ENCODE peak calls at places on chromosomes 7 and 10, in eight cellular contexts. I, D, P, K, A, S, R and Q are unnamed samples.

GRCh38 chr7:91628742-91629141 is 251.8 kb downstream of the MTERF1 start:
- DNase-seq in I (no peak), D (no peak), P (no peak), K (peak), A (no peak), S (no peak), R (no peak), Q (no peak)

GRCh38 chr10:95217476-95217875 is 23.4 kb downstream of the ACSM6 start:
- DNase-seq in I (no peak), D (no peak), P (no peak), K (no peak), A (no peak), S (no peak), R (no peak), Q (no peak)

GRCh38 chr10:29450405-29450804 is 161.5 kb downstream of the LYZL1 start:
- DNase-seq in I (no peak), D (no peak), P (no peak), K (no peak), A (no peak), S (no peak), R (no peak), Q (no peak)

GRCh38 chr7:25586513-25586912 is 358.2 kb upstream of the NPVF start:
- DNase-seq in I (no peak), D (no peak), P (no peak), K (no peak), A (no peak), S (no peak), R (no peak), Q (no peak)

GRCh38 chr10:5453749-5454489 is 41.6 kb downstream of the NET1 start:
- DNase-seq in I (no peak), D (no peak), P (no peak), K (no peak), A (no peak), S (no peak), R (no peak), Q (no peak)

GRCh38 chr10:129741280-129741977 is 222.6 kb downstream of the EBF3 start:
- DNase-seq in I (no peak), D (no peak), P (no peak), K (no peak), A (no peak), S (peak), R (no peak), Q (no peak)

GRCh38 chr10:106559442-106559841 is 605.1 kb downstream of the SORCS1 start:
- DNase-seq in I (no peak), D (no peak), P (no peak), K (no peak), A (no peak), S (no peak), R (no peak), Q (no peak)

GRCh38 chr7:14288701-14289100 is 299.2 kb upstream of the ETV1 start:
- DNase-seq in I (no peak), D (no peak), P (no peak), K (no peak), A (no peak), S (no peak), R (no peak), Q (no peak)

GRCh38 chr10:130174343-130174742 is 38.2 kb downstream of the GLRX3 start:
- DNase-seq in I (no peak), D (no peak), P (no peak), K (no peak), A (no peak), S (no peak), R (no peak), Q (no peak)

GRCh38 chr10:38118072-38118807 is 24.1 kb downstream of the ZNF37A start:
- DNase-seq in I (no peak), D (no peak), P (no peak), K (peak), A (no peak), S (no peak), R (no peak), Q (no peak)

GRCh38 chr7:157666530-157667040 is 329.8 kb downstream of the DNAJB6 start:
- DNase-seq in I (no peak), D (no peak), P (no peak), K (no peak), A (no peak), S (no peak), R (no peak), Q (no peak)

GRCh38 chr7:121515181-121515580 is 119.1 kb upstream of the FAM3C start:
- DNase-seq in I (no peak), D (no peak), P (no peak), K (no peak), A (no peak), S (no peak), R (no peak), Q (no peak)

GRCh38 chr10:33280217-33280616 is 54.2 kb downstream of the NRP1 start:
- DNase-seq in I (no peak), D (no peak), P (no peak), K (no peak), A (no peak), S (no peak), R (no peak), Q (no peak)

GRCh38 chr10:58152698-58153263 is 114.9 kb downstream of the IPMK start:
- DNase-seq in I (no peak), D (no peak), P (peak), K (peak), A (no peak), S (no peak), R (peak), Q (no peak)

GRCh38 chr7:78768859-78769258 is 684.6 kb downstream of the MAGI2 start:
- DNase-seq in I (no peak), D (no peak), P (no peak), K (no peak), A (no peak), S (no peak), R (no peak), Q (no peak)

GRCh38 chr7:29281782-29282541 is 87.4 kb downstream of the CHN2 start:
- DNase-seq in I (peak), D (no peak), P (no peak), K (no peak), A (no peak), S (no peak), R (no peak), Q (no peak)

GRCh38 chr7:98149293-98149692 is 42.6 kb downstream of the LMTK2 start:
- DNase-seq in I (no peak), D (no peak), P (peak), K (no peak), A (no peak), S (no peak), R (no peak), Q (no peak)

GRCh38 chr10:49037187-49037586 is 78.1 kb downstream of the VSTM4 start:
- DNase-seq in I (no peak), D (no peak), P (no peak), K (no peak), A (no peak), S (no peak), R (no peak), Q (no peak)

GRCh38 chr10:13724484-13724883 is 137.7 kb downstream of the PRPF18 start:
- DNase-seq in I (no peak), D (no peak), P (no peak), K (no peak), A (no peak), S (no peak), R (peak), Q (no peak)

GRCh38 chr7:37765872-37766525 is 82.4 kb upstream of the NME8 start:
- DNase-seq in I (no peak), D (peak), P (no peak), K (no peak), A (no peak), S (no peak), R (no peak), Q (no peak)

GRCh38 chr7:85454904-85455303 is 268.0 kb upstream of the SEMA3D start:
- DNase-seq in I (no peak), D (no peak), P (no peak), K (no peak), A (no peak), S (no peak), R (no peak), Q (no peak)

GRCh38 chr7:134553976-134554375 is 5.1 kb downstream of the AKR1B15 start:
- DNase-seq in I (no peak), D (no peak), P (no peak), K (no peak), A (no peak), S (no peak), R (no peak), Q (no peak)

GRCh38 chr7:25770670-25771069 is 381.3 kb upstream of the NFE2L3 start:
- DNase-seq in I (no peak), D (no peak), P (no peak), K (no peak), A (no peak), S (no peak), R (no peak), Q (no peak)

GRCh38 chr10:84204122-84204521 is 9.8 kb downstream of the CDHR1 start:
- DNase-seq in I (no peak), D (peak), P (no peak), K (no peak), A (no peak), S (no peak), R (no peak), Q (peak)

GRCh38 chr10:1645896-1646295 is 91.4 kb downstream of the ADARB2 start:
- DNase-seq in I (no peak), D (no peak), P (no peak), K (no peak), A (no peak), S (no peak), R (no peak), Q (no peak)

GRCh38 chr7:98921608-98922372 is 43.5 kb downstream of the TRRAP start:
- DNase-seq in I (no peak), D (no peak), P (no peak), K (no peak), A (no peak), S (no peak), R (no peak), Q (no peak)

GRCh38 chr7:17939111-17939669 is 1.1 kb downstream of the SNX13 start:
- DNase-seq in I (no peak), D (no peak), P (no peak), K (peak), A (peak), S (no peak), R (no peak), Q (no peak)

GRCh38 chr10:63605568-63605967 is 84.4 kb downstream of the REEP3 start:
- DNase-seq in I (no peak), D (no peak), P (no peak), K (no peak), A (no peak), S (no peak), R (no peak), Q (no peak)

GRCh38 chr7:130921391-130922180 is 187.6 kb upstream of the KLF14 start:
- DNase-seq in I (peak), D (no peak), P (peak), K (peak), A (no peak), S (no peak), R (peak), Q (no peak)
- TF ChIP-seq POLR2A in I (no peak), D (no peak), P (peak), K (peak), A (no peak), S (no peak), R (no peak), Q (no peak)

DNA sequence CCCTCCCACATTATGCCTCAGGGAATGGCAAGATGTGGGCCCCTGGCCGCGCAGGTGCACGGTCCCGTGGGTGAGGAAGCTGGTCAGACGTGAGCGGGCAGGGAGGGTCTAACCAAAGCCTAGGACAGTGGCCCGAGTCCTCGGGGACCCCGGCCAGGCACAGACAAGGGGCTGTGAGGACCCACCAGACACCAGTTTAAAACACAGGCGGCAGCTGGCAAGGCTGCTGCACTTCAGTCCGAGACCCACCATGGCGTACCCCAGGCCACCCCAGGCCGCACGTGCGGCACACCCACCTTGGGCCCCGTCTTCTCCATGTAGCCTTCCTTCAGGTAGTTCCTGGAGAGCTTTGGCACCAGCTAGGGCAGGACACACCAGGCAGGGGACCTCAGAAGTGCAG is 23.5 kb downstream of the GET4 start:
- DNase-seq in I (no peak), D (no peak), P (no peak), K (no peak), A (no peak), S (no peak), R (no peak), Q (no peak)
- TF ChIP-seq POLR2A in I (no peak), D (no peak), P (no peak), K (no peak), A (no peak), S (no peak), R (no peak), Q (no peak)

DNA sequence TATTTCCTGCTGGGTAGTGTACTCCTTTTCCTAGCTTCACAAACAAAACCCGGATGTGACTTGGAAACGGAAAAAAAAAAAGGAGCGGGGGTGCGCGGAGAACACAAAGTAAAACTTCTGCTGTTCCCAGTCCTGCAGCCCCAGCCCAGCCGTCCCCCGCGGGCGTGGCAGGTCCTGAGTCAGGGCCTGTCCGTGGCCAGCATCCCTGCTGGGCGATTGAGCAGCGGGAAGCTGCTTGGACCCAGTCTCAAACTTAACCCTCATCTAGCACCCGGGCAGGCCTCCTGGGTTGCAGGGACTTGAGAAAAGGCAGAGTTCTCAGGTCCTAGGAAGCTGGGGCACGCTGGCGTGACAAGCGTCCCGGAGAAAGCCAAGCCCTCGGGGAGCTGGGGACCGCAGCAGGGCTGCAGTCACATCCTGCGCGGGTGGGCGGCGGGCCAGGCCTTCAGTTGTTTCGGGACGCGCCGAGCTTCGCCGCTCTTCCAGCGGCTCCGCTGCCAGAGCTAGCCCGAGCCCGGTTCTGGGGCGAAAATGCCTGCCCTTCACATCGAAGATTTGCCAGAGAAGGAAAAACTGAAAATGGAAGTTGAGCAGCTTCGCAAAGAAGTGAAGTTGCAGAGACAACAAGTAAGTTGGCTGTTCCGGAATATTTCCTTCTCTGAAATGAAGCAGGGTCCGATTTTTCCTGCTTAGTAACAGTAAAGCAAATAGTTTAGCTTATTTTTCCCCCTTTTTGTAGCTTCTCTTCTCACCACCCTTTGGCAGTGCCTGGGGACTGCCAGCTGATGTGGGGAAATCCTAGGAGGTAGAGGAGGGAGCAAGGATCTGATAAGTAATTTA is at the start of gene GNG11:
- DNase-seq in I (peak), D (peak), P (peak), K (peak), A (peak), S (peak), R (peak), Q (peak)
- TF ChIP-seq POLR2A in I (peak), D (no peak), P (no peak), K (peak), A (peak), S (no peak), R (no peak), Q (peak)

GRCh38 chr10:132405463-132405991 is 8.5 kb downstream of the PWWP2B start:
- DNase-seq in I (no peak), D (no peak), P (no peak), K (no peak), A (no peak), S (no peak), R (no peak), Q (no peak)
- TF ChIP-seq POLR2A in I (no peak), D (no peak), P (no peak), K (no peak), A (no peak), S (no peak), R (no peak), Q (no peak)

GRCh38 chr7:48088559-48089414 is at the start of gene UPP1:
- DNase-seq in I (peak), D (peak), P (peak), K (peak), A (peak), S (peak), R (peak), Q (peak)

GRCh38 chr7:48085433-48085791 is 3.7 kb upstream of the UPP1 start:
- DNase-seq in I (no peak), D (no peak), P (no peak), K (no peak), A (no peak), S (no peak), R (no peak), Q (no peak)

GRCh38 chr7:48085942-48086341 is 3.1 kb upstream of the UPP1 start:
- DNase-seq in I (no peak), D (no peak), P (no peak), K (no peak), A (no peak), S (no peak), R (no peak), Q (no peak)

GRCh38 chr7:48089415-48089975 is 430 bp downstream of the UPP1 start:
- DNase-seq in I (no peak), D (peak), P (peak), K (no peak), A (no peak), S (peak), R (peak), Q (peak)

DNA sequence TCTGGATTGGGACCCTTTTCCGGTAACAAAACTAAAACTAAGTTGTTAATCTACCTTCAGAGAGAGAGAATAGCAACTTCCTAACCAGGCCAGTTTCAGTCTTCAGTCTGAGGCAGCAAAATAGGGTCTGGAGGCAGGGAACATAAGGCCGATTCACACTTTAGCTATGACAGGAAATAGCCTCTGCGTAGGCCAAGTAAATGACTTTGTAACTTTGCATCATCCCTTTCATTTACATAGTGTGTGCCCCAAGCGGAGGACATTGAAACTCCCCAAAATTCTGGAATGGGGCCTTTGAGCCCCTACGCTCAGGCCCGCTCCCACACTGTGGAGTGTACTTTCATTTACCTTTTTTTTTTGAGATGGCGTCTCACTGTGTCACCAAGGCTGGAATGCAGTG is 1.7 kb upstream of the UPP1 start:
- DNase-seq in I (no peak), D (no peak), P (no peak), K (peak), A (no peak), S (no peak), R (no peak), Q (no peak)
- TF ChIP-seq POLR2A in I (no peak), D (no peak), P (no peak), K (no peak), A (no peak), S (no peak), R (no peak), Q (no peak)

GRCh38 chr7:41581041-41581440 is 121.8 kb downstream of the INHBA start:
- DNase-seq in I (no peak), D (no peak), P (no peak), K (peak), A (no peak), S (no peak), R (no peak), Q (no peak)

GRCh38 chr7:41579961-41580935 is 122.6 kb downstream of the INHBA start:
- DNase-seq in I (no peak), D (no peak), P (no peak), K (peak), A (no peak), S (no peak), R (no peak), Q (peak)

GRCh38 chr7:41584746-41585145 is 118.1 kb downstream of the INHBA start:
- DNase-seq in I (no peak), D (no peak), P (no peak), K (no peak), A (no peak), S (no peak), R (no peak), Q (no peak)

GRCh38 chr7:41578700-41579099 is 124.2 kb downstream of the INHBA start:
- DNase-seq in I (no peak), D (no peak), P (no peak), K (no peak), A (no peak), S (no peak), R (no peak), Q (no peak)

DNA sequence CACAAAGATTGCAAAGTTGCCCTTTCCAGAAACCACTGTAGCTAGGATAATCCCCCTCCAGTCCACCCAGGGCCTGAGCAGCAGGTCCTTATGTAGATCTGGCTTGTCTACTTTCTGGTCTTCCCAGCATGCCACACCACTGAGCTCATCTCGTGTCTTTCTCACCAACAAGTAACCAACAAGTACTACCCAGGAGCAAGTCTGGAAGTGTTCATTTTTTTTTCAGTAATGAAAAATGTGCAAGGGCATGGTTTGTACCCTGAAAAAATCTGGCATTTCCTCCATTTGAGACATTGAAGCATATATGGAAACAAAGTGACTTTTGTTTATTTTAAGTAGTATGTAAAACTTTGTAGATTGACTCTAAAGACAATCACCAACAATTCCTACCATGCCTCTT is 120.8 kb downstream of the INHBA start:
- DNase-seq in I (no peak), D (no peak), P (no peak), K (peak), A (no peak), S (no peak), R (no peak), Q (no peak)
- TF ChIP-seq POLR2A in I (no peak), D (no peak), P (no peak), K (no peak), A (no peak), S (no peak), R (no peak), Q (no peak)

DNA sequence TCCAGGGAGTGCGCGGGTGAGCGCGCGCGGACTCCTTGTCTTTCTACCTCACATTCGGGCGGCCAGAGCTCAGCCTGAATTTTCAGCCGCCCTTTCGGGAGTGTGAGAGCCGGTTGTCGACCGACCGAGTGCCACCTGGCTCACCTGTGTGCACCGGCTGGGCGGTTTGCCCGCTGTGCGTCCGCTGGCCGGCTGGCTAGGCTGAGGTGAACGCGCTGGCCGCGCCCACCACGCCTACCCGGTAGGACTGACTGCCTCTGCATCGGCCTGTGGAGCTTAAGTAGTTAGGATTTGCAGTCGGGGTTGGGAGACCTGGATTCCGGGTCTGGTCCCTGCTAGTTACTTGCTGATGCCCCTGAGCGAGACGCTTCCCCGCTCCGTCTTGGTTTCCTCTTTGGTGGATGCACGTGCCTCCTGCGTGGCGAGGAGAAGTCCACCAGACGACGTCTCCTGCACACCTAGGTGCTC is 553 bp downstream of the TSPAN15 start:
- DNase-seq in I (no peak), D (no peak), P (peak), K (no peak), A (no peak), S (peak), R (no peak), Q (no peak)
- TF ChIP-seq POLR2A in I (no peak), D (no peak), P (peak), K (no peak), A (no peak), S (no peak), R (no peak), Q (no peak)